ENCODE peak calls at places on chromosome 14, in eight cellular contexts. One of them, this sample, is unnamed.

GRCh38 chr14:79730911-79731310 is 480.4 kb downstream of the DIO2 start:
- DNase-seq in omental fat pad: no peak
- DNase-seq in left ventricle myocardium inferior: no peak
- DNase-seq in hepatocyte: no peak
- DNase-seq in astrocyte of the spinal cord: peak
- DNase-seq in endothelial cell: no peak
- DNase-seq in K562: no peak
- DNase-seq in fibroblast of lung: peak
- DNase-seq in this sample: no peak

GRCh38 chr14:69226178-69226577 is 33.8 kb upstream of the GALNT16 start:
- DNase-seq in omental fat pad: no peak
- DNase-seq in left ventricle myocardium inferior: no peak
- DNase-seq in hepatocyte: no peak
- DNase-seq in astrocyte of the spinal cord: no peak
- DNase-seq in endothelial cell: no peak
- DNase-seq in K562: no peak
- DNase-seq in fibroblast of lung: peak
- DNase-seq in this sample: no peak

GRCh38 chr14:77838756-77839565 is 39.1 kb downstream of the ADCK1 start:
- DNase-seq in omental fat pad: no peak
- DNase-seq in left ventricle myocardium inferior: no peak
- DNase-seq in hepatocyte: no peak
- DNase-seq in astrocyte of the spinal cord: peak
- DNase-seq in endothelial cell: no peak
- DNase-seq in K562: no peak
- DNase-seq in fibroblast of lung: no peak
- DNase-seq in this sample: no peak

GRCh38 chr14:102697125-102697900 is 79.9 kb upstream of the TRAF3 start:
- DNase-seq in omental fat pad: no peak
- DNase-seq in left ventricle myocardium inferior: no peak
- DNase-seq in hepatocyte: peak
- DNase-seq in astrocyte of the spinal cord: no peak
- DNase-seq in endothelial cell: no peak
- DNase-seq in K562: no peak
- DNase-seq in fibroblast of lung: peak
- DNase-seq in this sample: no peak

GRCh38 chr14:54207991-54208520 is 188.8 kb upstream of the CDKN3 start:
- DNase-seq in omental fat pad: no peak
- DNase-seq in left ventricle myocardium inferior: no peak
- DNase-seq in hepatocyte: no peak
- DNase-seq in astrocyte of the spinal cord: peak
- DNase-seq in endothelial cell: no peak
- DNase-seq in K562: no peak
- DNase-seq in fibroblast of lung: peak
- DNase-seq in this sample: no peak

GRCh38 chr14:86858043-86858442 is 1134.9 kb downstream of the GALC start:
- DNase-seq in omental fat pad: no peak
- DNase-seq in left ventricle myocardium inferior: no peak
- DNase-seq in hepatocyte: no peak
- DNase-seq in astrocyte of the spinal cord: peak
- DNase-seq in endothelial cell: no peak
- DNase-seq in K562: no peak
- DNase-seq in fibroblast of lung: peak
- DNase-seq in this sample: no peak

GRCh38 chr14:100176811-100177327 is 17.4 kb upstream of the DEGS2 start:
- DNase-seq in omental fat pad: no peak
- DNase-seq in left ventricle myocardium inferior: no peak
- DNase-seq in hepatocyte: no peak
- DNase-seq in astrocyte of the spinal cord: no peak
- DNase-seq in endothelial cell: no peak
- DNase-seq in K562: no peak
- DNase-seq in fibroblast of lung: no peak
- DNase-seq in this sample: no peak

GRCh38 chr14:77122555-77123125 is 19.0 kb downstream of the ZDHHC22 start:
- DNase-seq in omental fat pad: no peak
- DNase-seq in left ventricle myocardium inferior: no peak
- DNase-seq in hepatocyte: no peak
- DNase-seq in astrocyte of the spinal cord: no peak
- DNase-seq in endothelial cell: no peak
- DNase-seq in K562: no peak
- DNase-seq in fibroblast of lung: no peak
- DNase-seq in this sample: no peak

GRCh38 chr14:103404920-103405319 is 19.7 kb downstream of the MARK3 start:
- DNase-seq in omental fat pad: no peak
- DNase-seq in left ventricle myocardium inferior: peak
- DNase-seq in hepatocyte: peak
- DNase-seq in astrocyte of the spinal cord: no peak
- DNase-seq in endothelial cell: no peak
- DNase-seq in K562: no peak
- DNase-seq in fibroblast of lung: no peak
- DNase-seq in this sample: no peak

GRCh38 chr14:25698111-25698510 is 648.2 kb upstream of the STXBP6 start:
- DNase-seq in omental fat pad: no peak
- DNase-seq in left ventricle myocardium inferior: no peak
- DNase-seq in hepatocyte: no peak
- DNase-seq in astrocyte of the spinal cord: no peak
- DNase-seq in endothelial cell: no peak
- DNase-seq in K562: no peak
- DNase-seq in fibroblast of lung: no peak
- DNase-seq in this sample: no peak

GRCh38 chr14:94581127-94581999 is at the start of gene SERPINA5:
- DNase-seq in omental fat pad: no peak
- DNase-seq in left ventricle myocardium inferior: peak
- DNase-seq in hepatocyte: peak
- DNase-seq in astrocyte of the spinal cord: peak
- DNase-seq in endothelial cell: peak
- DNase-seq in K562: peak
- DNase-seq in fibroblast of lung: peak
- DNase-seq in this sample: no peak

GRCh38 chr14:85587152-85587697 is 57.3 kb downstream of the FLRT2 start:
- DNase-seq in omental fat pad: no peak
- DNase-seq in left ventricle myocardium inferior: no peak
- DNase-seq in hepatocyte: no peak
- DNase-seq in astrocyte of the spinal cord: peak
- DNase-seq in endothelial cell: no peak
- DNase-seq in K562: no peak
- DNase-seq in fibroblast of lung: peak
- DNase-seq in this sample: no peak

GRCh38 chr14:32038876-32039275 is 38.2 kb upstream of the ARHGAP5 start:
- DNase-seq in omental fat pad: no peak
- DNase-seq in left ventricle myocardium inferior: no peak
- DNase-seq in hepatocyte: peak
- DNase-seq in astrocyte of the spinal cord: no peak
- DNase-seq in endothelial cell: no peak
- DNase-seq in K562: no peak
- DNase-seq in fibroblast of lung: peak
- DNase-seq in this sample: no peak

GRCh38 chr14:23377873-23378563 is 1.2 kb downstream of the CMTM5 start:
- DNase-seq in omental fat pad: no peak
- DNase-seq in left ventricle myocardium inferior: no peak
- DNase-seq in hepatocyte: no peak
- DNase-seq in astrocyte of the spinal cord: no peak
- DNase-seq in endothelial cell: no peak
- DNase-seq in K562: no peak
- DNase-seq in fibroblast of lung: no peak
- DNase-seq in this sample: no peak

GRCh38 chr14:100591453-100592371 is 4.5 kb upstream of the BEGAIN start:
- DNase-seq in omental fat pad: no peak
- DNase-seq in left ventricle myocardium inferior: no peak
- DNase-seq in hepatocyte: no peak
- DNase-seq in astrocyte of the spinal cord: no peak
- DNase-seq in endothelial cell: no peak
- DNase-seq in K562: no peak
- DNase-seq in fibroblast of lung: no peak
- DNase-seq in this sample: no peak

GRCh38 chr14:73814158-73814557 is 37.5 kb upstream of the PTGR2 start:
- DNase-seq in omental fat pad: no peak
- DNase-seq in left ventricle myocardium inferior: no peak
- DNase-seq in hepatocyte: no peak
- DNase-seq in astrocyte of the spinal cord: no peak
- DNase-seq in endothelial cell: no peak
- DNase-seq in K562: no peak
- DNase-seq in fibroblast of lung: no peak
- DNase-seq in this sample: no peak

GRCh38 chr14:58098507-58098906 is 53.5 kb downstream of the ARMH4 start:
- DNase-seq in omental fat pad: no peak
- DNase-seq in left ventricle myocardium inferior: no peak
- DNase-seq in hepatocyte: no peak
- DNase-seq in astrocyte of the spinal cord: no peak
- DNase-seq in endothelial cell: peak
- DNase-seq in K562: no peak
- DNase-seq in fibroblast of lung: no peak
- DNase-seq in this sample: no peak

DNA sequence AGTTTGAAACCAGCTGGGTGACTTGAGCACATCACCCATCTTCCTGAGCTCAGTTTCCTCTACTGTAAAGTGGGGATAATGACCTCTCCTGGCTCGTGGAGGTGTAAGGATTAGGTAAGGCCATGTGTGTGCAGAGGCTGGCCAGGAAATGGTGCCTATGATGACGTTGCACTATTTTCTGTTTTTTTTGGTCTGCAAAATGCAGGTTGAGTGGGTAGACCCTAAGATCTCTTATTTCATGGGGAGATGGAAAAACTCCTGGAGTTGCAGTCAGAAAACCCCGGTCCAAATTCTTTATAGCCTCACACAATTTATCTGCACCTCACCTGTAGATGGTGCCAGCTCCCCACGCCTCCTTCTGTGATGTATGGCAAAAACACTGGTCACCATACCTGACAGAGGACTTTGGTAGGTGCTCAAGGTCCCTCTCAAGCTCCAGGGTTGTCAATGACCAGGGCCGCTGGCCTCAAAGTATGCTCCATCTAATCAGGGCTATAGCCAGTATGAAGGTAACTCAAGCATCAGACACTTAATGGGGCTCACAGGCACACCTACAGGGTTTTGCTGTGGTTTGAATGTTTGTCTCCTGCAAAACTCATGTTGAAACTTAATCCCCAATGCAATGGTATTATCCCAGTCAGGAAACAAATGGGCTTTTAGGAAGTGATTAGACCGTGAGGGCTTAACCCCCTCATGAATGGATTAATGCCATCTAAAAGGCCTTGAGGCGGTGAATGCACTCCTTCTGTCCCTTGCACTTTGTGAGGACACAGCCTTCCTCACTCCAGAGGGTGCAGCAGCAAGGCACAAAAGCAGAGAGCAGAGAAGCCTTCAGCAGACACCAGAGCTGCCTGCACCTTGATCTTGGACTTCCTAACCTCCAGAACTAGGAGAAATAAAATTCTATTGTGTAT is 17.6 kb downstream of the C14orf132 start:
- DNase-seq in omental fat pad: no peak
- DNase-seq in left ventricle myocardium inferior: no peak
- DNase-seq in hepatocyte: no peak
- DNase-seq in astrocyte of the spinal cord: no peak
- DNase-seq in endothelial cell: no peak
- DNase-seq in K562: no peak
- DNase-seq in fibroblast of lung: no peak
- DNase-seq in this sample: peak
- TF ChIP-seq CTCF in omental fat pad: no peak
- TF ChIP-seq CTCF in left ventricle myocardium inferior: no peak
- TF ChIP-seq CTCF in hepatocyte: peak
- TF ChIP-seq CTCF in astrocyte of the spinal cord: no peak
- TF ChIP-seq CTCF in endothelial cell: no peak
- TF ChIP-seq CTCF in K562: peak
- TF ChIP-seq CTCF in fibroblast of lung: no peak
- TF ChIP-seq CTCF in this sample: peak

GRCh38 chr14:24605435-24606190 is 3.9 kb downstream of the GZMH start:
- DNase-seq in omental fat pad: no peak
- DNase-seq in left ventricle myocardium inferior: no peak
- DNase-seq in hepatocyte: no peak
- DNase-seq in astrocyte of the spinal cord: no peak
- DNase-seq in endothelial cell: peak
- DNase-seq in K562: peak
- DNase-seq in fibroblast of lung: no peak
- DNase-seq in this sample: no peak
- TF ChIP-seq CTCF in omental fat pad: no peak
- TF ChIP-seq CTCF in left ventricle myocardium inferior: peak
- TF ChIP-seq CTCF in hepatocyte: peak
- TF ChIP-seq CTCF in astrocyte of the spinal cord: no peak
- TF ChIP-seq CTCF in endothelial cell: peak
- TF ChIP-seq CTCF in K562: peak
- TF ChIP-seq CTCF in fibroblast of lung: peak
- TF ChIP-seq CTCF in this sample: peak

DNA sequence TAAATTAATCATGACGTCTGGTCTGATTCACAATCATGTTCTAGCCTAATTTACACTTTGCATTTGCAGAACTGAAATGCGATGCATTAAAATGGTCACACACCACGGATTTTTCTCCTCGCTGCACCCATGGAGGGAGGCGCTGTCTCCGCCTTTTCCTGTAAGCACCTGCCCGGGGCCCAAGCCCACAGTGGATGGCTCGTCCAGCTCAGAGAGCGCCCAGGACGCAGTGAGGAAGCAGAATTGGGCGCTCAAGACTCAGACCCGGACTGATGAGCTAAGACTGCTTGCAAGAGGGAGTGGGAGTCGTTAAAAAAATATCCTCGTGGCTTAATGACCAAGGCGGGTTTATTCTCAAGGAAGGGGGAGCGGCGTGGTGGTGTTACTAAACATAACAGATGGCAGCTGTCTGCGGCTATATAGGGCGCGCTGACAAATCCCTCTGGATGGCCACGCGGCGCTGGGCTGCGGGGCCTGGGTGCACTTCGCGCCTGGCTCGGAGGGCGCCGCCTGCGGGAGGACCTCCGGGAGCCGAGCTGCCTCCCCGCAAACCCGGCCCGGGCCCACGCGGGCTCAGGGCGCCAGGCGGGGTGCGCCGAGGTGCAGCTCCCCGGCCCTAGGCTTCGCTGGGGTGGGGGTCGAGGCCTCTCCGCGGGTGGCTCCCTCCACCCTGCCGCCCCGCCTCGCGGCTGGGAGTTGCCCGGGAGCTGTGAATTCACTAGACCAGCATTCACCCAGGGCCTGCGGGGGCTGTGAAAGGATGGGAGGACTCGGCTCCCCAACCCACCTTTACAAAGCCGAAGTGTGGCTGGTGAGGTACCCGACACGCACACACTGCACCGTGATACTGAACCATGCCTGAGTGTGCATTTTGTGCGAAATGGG is 78.7 kb downstream of the PPM1A start:
- DNase-seq in omental fat pad: no peak
- DNase-seq in left ventricle myocardium inferior: peak
- DNase-seq in hepatocyte: peak
- DNase-seq in astrocyte of the spinal cord: no peak
- DNase-seq in endothelial cell: peak
- DNase-seq in K562: no peak
- DNase-seq in fibroblast of lung: peak
- DNase-seq in this sample: no peak
- TF ChIP-seq CTCF in omental fat pad: no peak
- TF ChIP-seq CTCF in left ventricle myocardium inferior: peak
- TF ChIP-seq CTCF in hepatocyte: no peak
- TF ChIP-seq CTCF in astrocyte of the spinal cord: no peak
- TF ChIP-seq CTCF in endothelial cell: no peak
- TF ChIP-seq CTCF in K562: no peak
- TF ChIP-seq CTCF in fibroblast of lung: no peak
- TF ChIP-seq CTCF in this sample: no peak

DNA sequence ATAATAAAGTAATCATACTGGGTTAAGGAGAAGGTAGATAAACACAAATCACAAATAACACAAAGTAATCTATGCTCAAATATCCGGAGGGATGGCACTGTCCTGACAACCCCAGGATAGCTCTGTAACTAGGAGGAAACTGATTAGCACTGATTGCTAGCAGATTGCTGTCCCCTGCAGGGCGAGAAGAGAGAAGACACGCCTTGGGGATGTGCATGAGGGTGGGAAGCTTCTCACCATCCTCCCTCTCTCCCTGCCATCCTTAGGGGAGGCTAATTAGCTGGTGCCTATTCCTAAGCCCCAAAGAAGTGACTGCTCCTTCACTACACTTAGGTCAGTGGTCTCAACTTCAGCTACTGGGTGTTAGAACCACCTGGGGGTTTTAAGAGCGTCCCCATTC is 27.0 kb upstream of the TMEM260 start:
- DNase-seq in omental fat pad: no peak
- DNase-seq in left ventricle myocardium inferior: no peak
- DNase-seq in hepatocyte: no peak
- DNase-seq in astrocyte of the spinal cord: no peak
- DNase-seq in endothelial cell: no peak
- DNase-seq in K562: no peak
- DNase-seq in fibroblast of lung: no peak
- DNase-seq in this sample: no peak
- TF ChIP-seq CTCF in omental fat pad: no peak
- TF ChIP-seq CTCF in left ventricle myocardium inferior: no peak
- TF ChIP-seq CTCF in hepatocyte: no peak
- TF ChIP-seq CTCF in astrocyte of the spinal cord: no peak
- TF ChIP-seq CTCF in endothelial cell: no peak
- TF ChIP-seq CTCF in K562: no peak
- TF ChIP-seq CTCF in fibroblast of lung: no peak
- TF ChIP-seq CTCF in this sample: no peak